ENCODE peak calls at places on chromosomes 6 and 20, in nine cellular contexts. W is tibial nerve, X is HepG2, A is breast epithelium, J is ovary, K is body of pancreas, Y is right lobe of liver, B is uterus, Z is prostate gland. T is an unnamed sample.

GRCh38 chr20:62651285-62652021 is 9.2 kb downstream of the SLCO4A1 start:
- DNase-seq in W (peak), X (no peak), A (peak), J (peak), K (peak), Y (no peak), B (peak), Z (peak), T (peak)

GRCh38 chr6:24228681-24229255 is 102.8 kb downstream of the NRSN1 start:
- DNase-seq in W (no peak), X (peak), A (no peak), J (no peak), K (peak), Y (no peak), B (no peak), Z (no peak), T (no peak)

GRCh38 chr6:30844118-30844535 is 40.2 kb upstream of the DDR1 start:
- DNase-seq in W (no peak), X (peak), A (peak), J (no peak), K (no peak), Y (no peak), B (no peak), Z (no peak), T (no peak)

GRCh38 chr20:50009521-50010454 is 27.0 kb downstream of the SNAI1 start:
- DNase-seq in W (no peak), X (no peak), A (no peak), J (no peak), K (no peak), Y (no peak), B (no peak), Z (no peak), T (no peak)

GRCh38 chr20:61925555-61926252 is 140.0 kb downstream of the TAF4 start:
- DNase-seq in W (no peak), X (no peak), A (no peak), J (no peak), K (no peak), Y (no peak), B (no peak), Z (no peak), T (no peak)

GRCh38 chr20:35576816-35577215 is 34.9 kb downstream of the ERGIC3 start:
- DNase-seq in W (no peak), X (no peak), A (no peak), J (no peak), K (no peak), Y (no peak), B (no peak), Z (no peak), T (no peak)

GRCh38 chr20:46286380-46286779 is 21.9 kb downstream of the CDH22 start:
- DNase-seq in W (no peak), X (no peak), A (no peak), J (no peak), K (no peak), Y (no peak), B (no peak), Z (no peak), T (no peak)

GRCh38 chr6:139531716-139532115 is 157.3 kb upstream of the CITED2 start:
- DNase-seq in W (no peak), X (no peak), A (no peak), J (no peak), K (no peak), Y (no peak), B (no peak), Z (no peak), T (no peak)

GRCh38 chr6:45169815-45170214 is 158.3 kb upstream of the RUNX2 start:
- DNase-seq in W (no peak), X (no peak), A (no peak), J (no peak), K (no peak), Y (no peak), B (no peak), Z (no peak), T (no peak)

GRCh38 chr20:50713677-50714101 is 17.7 kb upstream of the PARD6B start:
- DNase-seq in W (peak), X (no peak), A (no peak), J (peak), K (peak), Y (no peak), B (peak), Z (no peak), T (no peak)

GRCh38 chr20:39394461-39394860 is 432.3 kb downstream of the DHX35 start:
- DNase-seq in W (no peak), X (no peak), A (no peak), J (no peak), K (no peak), Y (no peak), B (no peak), Z (no peak), T (no peak)

GRCh38 chr6:166526937-166527336 is 59.5 kb downstream of the RAMACL start:
- DNase-seq in W (no peak), X (no peak), A (no peak), J (peak), K (no peak), Y (no peak), B (no peak), Z (no peak), T (no peak)

GRCh38 chr6:94478178-94479140 is 1059.1 kb upstream of the EPHA7 start:
- DNase-seq in W (no peak), X (no peak), A (no peak), J (no peak), K (no peak), Y (no peak), B (no peak), Z (no peak), T (no peak)

GRCh38 chr6:103699770-103700169 is 1159.9 kb downstream of the HACE1 start:
- DNase-seq in W (no peak), X (no peak), A (no peak), J (no peak), K (no peak), Y (no peak), B (no peak), Z (no peak), T (no peak)

GRCh38 chr6:168096271-168096764 is 17.3 kb upstream of the FRMD1 start:
- DNase-seq in W (no peak), X (no peak), A (no peak), J (no peak), K (no peak), Y (peak), B (no peak), Z (no peak), T (no peak)

GRCh38 chr6:21200056-21200870 is 393.3 kb upstream of the SOX4 start:
- DNase-seq in W (no peak), X (peak), A (no peak), J (no peak), K (no peak), Y (no peak), B (no peak), Z (no peak), T (no peak)

GRCh38 chr6:137870744-137871247 is 3.7 kb downstream of the TNFAIP3 start:
- DNase-seq in W (no peak), X (peak), A (no peak), J (no peak), K (no peak), Y (no peak), B (no peak), Z (no peak), T (peak)

GRCh38 chr6:127120109-127120786 is 1.8 kb downstream of the RSPO3 start:
- DNase-seq in W (no peak), X (no peak), A (no peak), J (no peak), K (no peak), Y (no peak), B (peak), Z (no peak), T (peak)

GRCh38 chr20:12592756-12593155 is 416.0 kb upstream of the SPTLC3 start:
- DNase-seq in W (no peak), X (no peak), A (no peak), J (no peak), K (no peak), Y (no peak), B (no peak), Z (no peak), T (no peak)

GRCh38 chr20:6818033-6818808 is 50.7 kb downstream of the BMP2 start:
- DNase-seq in W (no peak), X (no peak), A (no peak), J (no peak), K (no peak), Y (no peak), B (no peak), Z (no peak), T (no peak)

GRCh38 chr6:105397987-105398386 is 4.9 kb downstream of the PREP start:
- DNase-seq in W (no peak), X (peak), A (no peak), J (no peak), K (no peak), Y (no peak), B (no peak), Z (no peak), T (no peak)

GRCh38 chr6:13229205-13230085 is 98.9 kb downstream of the TBC1D7 start:
- DNase-seq in W (no peak), X (peak), A (no peak), J (no peak), K (peak), Y (no peak), B (no peak), Z (no peak), T (peak)

GRCh38 chr6:109093732-109094131 is 914 bp downstream of the SESN1 start:
- DNase-seq in W (no peak), X (no peak), A (no peak), J (no peak), K (no peak), Y (no peak), B (no peak), Z (no peak), T (no peak)

GRCh38 chr20:47317127-47317895 is 39.2 kb downstream of the ZMYND8 start:
- DNase-seq in W (peak), X (peak), A (peak), J (peak), K (peak), Y (peak), B (peak), Z (peak), T (peak)

GRCh38 chr6:72414648-72415047 is 207.2 kb upstream of the KCNQ5 start:
- DNase-seq in W (no peak), X (no peak), A (no peak), J (no peak), K (no peak), Y (no peak), B (no peak), Z (no peak), T (no peak)

GRCh38 chr20:63493563-63494020 is 5.3 kb downstream of the EEF1A2 start:
- DNase-seq in W (no peak), X (no peak), A (no peak), J (no peak), K (no peak), Y (no peak), B (no peak), Z (no peak), T (no peak)

GRCh38 chr6:164045082-164045481 is 630.6 kb downstream of the QKI start:
- DNase-seq in W (no peak), X (no peak), A (no peak), J (no peak), K (no peak), Y (no peak), B (no peak), Z (no peak), T (no peak)

GRCh38 chr20:62577447-62577846 is 64.9 kb upstream of the SLCO4A1 start:
- DNase-seq in W (no peak), X (no peak), A (no peak), J (no peak), K (peak), Y (no peak), B (no peak), Z (no peak), T (no peak)

GRCh38 chr6:114342826-114343781 is at the start of gene HS3ST5:
- DNase-seq in W (no peak), X (peak), A (no peak), J (no peak), K (peak), Y (peak), B (no peak), Z (no peak), T (no peak)

GRCh38 chr6:47665112-47665511 is 33.3 kb upstream of the ADGRF4 start:
- DNase-seq in W (no peak), X (no peak), A (no peak), J (no peak), K (no peak), Y (no peak), B (no peak), Z (no peak), T (peak)

GRCh38 chr6:29702519-29703103 is 20.6 kb upstream of the HLA-F start:
- DNase-seq in W (peak), X (peak), A (no peak), J (peak), K (peak), Y (peak), B (no peak), Z (no peak), T (peak)

GRCh38 chr6:40346241-40346640 is 240.9 kb downstream of the LRFN2 start:
- DNase-seq in W (no peak), X (no peak), A (peak), J (no peak), K (no peak), Y (no peak), B (no peak), Z (no peak), T (no peak)

GRCh38 chr6:88477411-88477810 is 311.3 kb upstream of the CNR1 start:
- DNase-seq in W (no peak), X (no peak), A (no peak), J (no peak), K (no peak), Y (no peak), B (no peak), Z (no peak), T (no peak)

GRCh38 chr20:19830351-19830750 is 72.3 kb downstream of the RIN2 start:
- DNase-seq in W (no peak), X (no peak), A (no peak), J (no peak), K (no peak), Y (no peak), B (no peak), Z (no peak), T (no peak)

GRCh38 chr20:50866036-50866685 is 65.1 kb downstream of the ADNP start:
- DNase-seq in W (no peak), X (no peak), A (no peak), J (no peak), K (no peak), Y (no peak), B (no peak), Z (no peak), T (no peak)

GRCh38 chr20:21389368-21389767 is 8.0 kb downstream of the NKX2-4 start:
- DNase-seq in W (no peak), X (no peak), A (no peak), J (no peak), K (no peak), Y (no peak), B (no peak), Z (no peak), T (no peak)

GRCh38 chr6:72894091-72894490 is 272.2 kb downstream of the KCNQ5 start:
- DNase-seq in W (no peak), X (no peak), A (no peak), J (no peak), K (no peak), Y (no peak), B (no peak), Z (no peak), T (no peak)

DNA sequence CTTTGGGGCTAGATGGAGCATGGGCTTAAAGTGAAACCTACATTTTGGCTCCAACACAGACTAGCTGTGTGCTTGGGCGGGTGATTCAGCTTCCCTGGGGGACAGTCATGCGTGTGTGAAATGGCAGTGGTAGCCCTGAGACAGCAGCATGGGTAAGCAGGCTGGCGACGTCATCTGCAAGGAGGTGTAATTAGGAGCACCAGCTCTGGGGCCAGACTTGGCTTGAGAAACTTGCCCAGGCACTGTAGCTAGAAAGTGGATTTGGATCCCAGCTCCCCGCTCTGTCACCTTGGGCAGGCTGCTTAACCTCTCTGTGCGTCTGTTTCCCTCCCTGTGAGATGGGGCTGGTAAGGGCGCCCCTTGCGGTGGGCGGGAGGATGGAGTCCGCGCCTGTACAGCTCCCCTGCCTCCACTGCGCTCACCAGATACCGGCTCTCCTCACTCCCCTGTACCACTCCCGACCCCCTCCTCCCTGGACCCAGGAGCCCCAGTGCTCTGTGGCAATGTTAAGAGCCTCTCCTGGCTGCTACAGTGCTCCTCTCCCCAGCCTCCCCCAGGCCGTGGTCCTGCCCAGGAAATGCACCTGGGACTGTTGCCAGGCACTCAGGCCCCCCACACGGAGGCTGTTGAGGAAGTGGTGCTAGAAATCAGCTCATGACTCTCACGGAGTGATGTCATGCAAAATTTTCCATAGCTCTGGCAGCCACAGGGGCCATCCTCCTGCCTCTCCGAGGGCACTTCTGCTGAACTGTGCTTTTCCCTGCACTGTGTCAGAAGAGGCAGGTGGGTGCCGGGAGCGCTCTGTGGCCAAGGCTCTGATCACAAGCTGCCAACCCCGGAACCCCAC is 44.6 kb downstream of the SYNJ2 start:
- DNase-seq in W (peak), X (peak), A (peak), J (peak), K (peak), Y (peak), B (peak), Z (no peak), T (peak)
- TF ChIP-seq POLR2A in W (no peak), X (peak), A (no peak), J (no peak), K (peak), Y (no peak), B (no peak), Z (no peak), T (no peak)

DNA sequence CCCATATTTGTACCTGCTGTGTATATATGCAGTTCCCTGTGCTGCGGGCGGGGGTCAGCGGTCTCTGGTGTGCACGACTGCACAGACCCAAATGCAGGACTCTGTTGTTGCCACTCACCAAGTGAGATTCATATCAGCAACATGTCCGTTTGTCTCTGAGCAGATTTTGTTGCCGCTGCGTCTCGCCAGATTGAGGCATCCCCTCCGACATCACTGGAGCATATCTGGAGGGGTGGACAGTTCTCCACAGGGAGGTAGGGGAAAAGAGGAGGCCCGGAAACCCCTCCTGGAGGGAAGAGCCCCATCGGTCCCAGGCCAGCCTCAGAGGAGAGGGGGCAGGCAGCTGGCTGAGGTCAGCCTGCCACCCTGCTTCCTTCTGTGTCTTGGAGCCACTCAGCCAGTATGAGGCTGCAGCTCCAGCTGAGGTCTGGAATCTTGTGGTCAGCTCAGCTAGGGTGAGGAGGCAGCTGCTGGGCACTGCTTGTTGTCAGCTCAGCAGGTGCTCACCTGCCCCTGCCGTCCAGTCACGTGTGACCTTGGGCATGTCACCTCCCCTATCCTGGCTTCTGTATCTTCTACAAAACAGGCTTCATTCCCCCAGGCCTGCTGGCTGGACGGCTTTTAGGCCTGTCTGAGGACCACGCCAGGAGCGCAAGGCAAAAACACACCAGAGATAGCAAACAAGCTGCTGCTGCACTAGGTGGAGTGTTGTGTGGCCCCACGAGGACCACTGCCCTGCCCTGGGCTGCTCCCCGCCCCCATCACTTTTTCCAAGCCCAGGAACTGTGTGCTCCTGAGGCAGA is 47.1 kb downstream of the HNF4A start:
- DNase-seq in W (no peak), X (peak), A (no peak), J (no peak), K (peak), Y (peak), B (no peak), Z (no peak), T (peak)
- H3K4me3 ChIP-seq in W (peak), X (peak), A (no peak), J (no peak), K (no peak), Y (peak), B (no peak), Z (no peak), T (no peak)

DNA sequence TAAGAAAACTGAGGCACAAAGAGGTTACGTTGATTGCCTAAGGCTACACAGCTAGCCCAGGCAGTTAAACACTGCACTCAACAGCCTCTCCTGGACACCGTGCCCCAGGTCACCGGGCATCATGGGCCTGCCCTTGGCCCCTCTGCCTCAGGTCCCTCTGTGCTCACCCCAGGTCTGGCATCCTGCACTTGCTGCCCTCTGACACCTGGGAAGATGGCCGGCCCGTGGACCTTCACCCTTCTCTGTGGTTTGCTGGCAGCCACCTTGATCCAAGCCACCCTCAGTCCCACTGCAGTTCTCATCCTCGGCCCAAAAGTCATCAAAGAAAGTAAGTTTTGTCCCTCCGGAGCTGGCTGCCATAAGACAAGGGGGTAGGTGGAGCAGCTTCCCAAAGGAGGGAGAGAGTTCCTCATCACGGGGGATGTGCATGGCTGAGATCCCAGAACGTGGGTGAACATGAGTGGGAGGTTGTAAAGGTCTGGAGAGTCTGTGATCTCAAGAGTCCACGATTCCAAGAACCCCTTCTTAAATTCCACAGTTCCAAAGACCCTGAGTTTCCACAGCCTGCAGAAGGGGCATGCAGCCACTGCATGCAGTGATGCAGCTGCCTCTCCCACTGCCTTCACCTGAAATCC is 3.0 kb downstream of the BPIFB1 start:
- DNase-seq in W (no peak), X (no peak), A (no peak), J (no peak), K (no peak), Y (no peak), B (no peak), Z (no peak), T (no peak)
- TF ChIP-seq POLR2A in W (no peak), X (no peak), A (no peak), J (no peak), K (no peak), Y (no peak), B (no peak), Z (no peak), T (no peak)

GRCh38 chr20:44990425-44990824 is 24.1 kb downstream of the STK4 start:
- DNase-seq in W (no peak), X (no peak), A (no peak), J (no peak), K (no peak), Y (no peak), B (no peak), Z (no peak), T (no peak)
- H3K4me3 ChIP-seq in W (peak), X (no peak), A (no peak), J (no peak), K (no peak), Y (no peak), B (no peak), Z (no peak), T (no peak)